ENCODE peak calls at places on chromosomes 13 and 19, in nine cellular contexts. Y, M, V, U, R, Q, L, N and W are unnamed samples.

GRCh38 chr19:46715620-46716012 is 1.3 kb downstream of the PRKD2 start:
- DNase-seq in R (no peak), V (no peak), Q (no peak), N (no peak), U (no peak), Y (no peak), M (no peak), L (no peak), W (no peak)

GRCh38 chr19:21751379-21751778 is 16.0 kb downstream of the ZNF100 start:
- DNase-seq in N (peak), V (no peak), R (no peak), Y (no peak), Q (no peak), U (no peak), M (peak), L (no peak), W (no peak)

GRCh38 chr19:50349277-50350057 is 16.0 kb downstream of the NAPSA start:
- DNase-seq in Y (no peak), Q (no peak), U (no peak), N (no peak), R (no peak), M (no peak), L (no peak), V (no peak), W (no peak)

GRCh38 chr19:46913852-46914430 is 53.1 kb downstream of the ARHGAP35 start:
- DNase-seq in Y (no peak), V (no peak), U (peak), N (peak), M (no peak), L (no peak), R (no peak), Q (no peak), W (no peak)

GRCh38 chr13:70310720-70311119 is 202.5 kb upstream of the KLHL1 start:
- DNase-seq in N (no peak), L (peak), V (no peak), U (peak), M (no peak), Y (peak), R (no peak), Q (no peak), W (no peak)

GRCh38 chr13:21121616-21122015 is 54.7 kb downstream of the SKA3 start:
- DNase-seq in Q (no peak), M (no peak), Y (no peak), N (peak), V (no peak), R (peak), L (no peak), U (no peak), W (no peak)

GRCh38 chr19:9467161-9467560 is 31.3 kb downstream of the ZNF560 start:
- DNase-seq in R (no peak), Y (no peak), Q (no peak), L (no peak), U (no peak), M (no peak), V (no peak), N (no peak), W (no peak)

GRCh38 chr19:42286349-42287016 is 15.4 kb upstream of the PRR19 start:
- DNase-seq in Y (peak), N (no peak), Q (no peak), R (peak), M (peak), V (no peak), L (no peak), U (no peak), W (no peak)

GRCh38 chr19:5011476-5012238 is 42.7 kb downstream of the KDM4B start:
- DNase-seq in U (no peak), R (no peak), N (no peak), L (no peak), M (no peak), Y (no peak), Q (no peak), V (no peak), W (no peak)

GRCh38 chr19:32651729-32652140 is 23.2 kb downstream of the ANKRD27 start:
- DNase-seq in Q (peak), R (no peak), V (no peak), L (peak), N (peak), U (no peak), Y (peak), M (peak), W (no peak)

GRCh38 chr19:44164327-44164672 is 600 bp upstream of the ZNF226 start:
- DNase-seq in M (no peak), R (no peak), U (no peak), L (no peak), Y (no peak), Q (no peak), N (no peak), V (no peak), W (no peak)

GRCh38 chr19:34269968-34270621 is 15.7 kb downstream of the GARRE1 start:
- DNase-seq in L (peak), R (peak), Y (no peak), M (peak), Q (peak), U (peak), V (peak), N (peak), W (peak)

GRCh38 chr13:23979361-23980159 is 82.3 kb upstream of the C1QTNF9B start:
- DNase-seq in R (peak), Y (peak), U (peak), N (peak), L (peak), Q (peak), V (peak), M (peak), W (peak)

GRCh38 chr19:14375055-14375581 is 6.1 kb upstream of the ADGRE5 start:
- DNase-seq in Q (peak), U (no peak), L (peak), N (no peak), M (no peak), Y (no peak), V (no peak), R (peak), W (peak)

GRCh38 chr13:44088911-44089851 is 209.5 kb downstream of the LACC1 start:
- DNase-seq in L (no peak), Q (no peak), R (no peak), V (no peak), Y (no peak), U (no peak), N (no peak), M (no peak), W (no peak)

GRCh38 chr13:100513987-100514670 is 74.5 kb downstream of the GGACT start:
- DNase-seq in R (no peak), M (peak), V (no peak), Y (no peak), L (no peak), U (no peak), Q (no peak), N (peak), W (no peak)

GRCh38 chr19:917323-918151 is at the start of gene KISS1R:
- DNase-seq in M (no peak), R (no peak), Y (peak), V (no peak), L (peak), Q (no peak), N (no peak), U (no peak), W (peak)

GRCh38 chr19:47686679-47687450 is 26.4 kb upstream of the EHD2 start:
- DNase-seq in N (no peak), U (no peak), M (no peak), Q (no peak), R (no peak), L (no peak), Y (no peak), V (no peak), W (no peak)

GRCh38 chr13:23433171-23434153 is at the start of gene SACS:
- DNase-seq in U (no peak), L (no peak), M (peak), N (peak), Q (no peak), V (no peak), R (no peak), Y (peak), W (no peak)

GRCh38 chr19:3849092-3849491 is 19.7 kb downstream of the ZFR2 start:
- DNase-seq in V (no peak), Q (no peak), L (peak), Y (peak), N (no peak), U (peak), M (no peak), R (no peak), W (no peak)

GRCh38 chr13:46687810-46688209 is 109.2 kb downstream of the ESD start:
- DNase-seq in Y (no peak), M (peak), U (peak), N (peak), L (no peak), R (no peak), V (no peak), Q (peak), W (no peak)

GRCh38 chr19:56294557-56294956 is 20.1 kb downstream of the ZSCAN5A start:
- DNase-seq in N (no peak), M (no peak), R (no peak), Q (no peak), V (no peak), L (no peak), Y (no peak), U (peak), W (no peak)

GRCh38 chr19:15869109-15869555 is 28.7 kb downstream of the CYP4F2 start:
- DNase-seq in L (peak), M (peak), R (no peak), N (peak), Y (peak), Q (no peak), V (peak), U (peak), W (no peak)

GRCh38 chr13:37225414-37226047 is 120.1 kb upstream of the CSNK1A1L start:
- DNase-seq in Q (no peak), Y (no peak), V (no peak), R (no peak), L (no peak), N (peak), U (peak), M (peak), W (no peak)

GRCh38 chr19:35153701-35154534 is 617 bp upstream of the FXYD5 start:
- DNase-seq in M (peak), U (no peak), Y (peak), V (no peak), R (no peak), Q (peak), N (peak), L (no peak), W (peak)

GRCh38 chr19:17052439-17052838 is 22.8 kb downstream of the HAUS8 start:
- DNase-seq in M (peak), Y (peak), U (peak), N (peak), R (no peak), Q (no peak), V (peak), L (peak), W (no peak)

GRCh38 chr19:3842948-3843347 is 25.9 kb downstream of the ZFR2 start:
- DNase-seq in L (no peak), M (no peak), Y (no peak), R (no peak), V (no peak), N (no peak), U (no peak), Q (no peak), W (no peak)

GRCh38 chr19:45999653-46000121 is 4.4 kb downstream of the CCDC61 start:
- DNase-seq in L (no peak), Q (no peak), Y (peak), V (no peak), N (no peak), R (no peak), U (peak), M (peak), W (peak)

GRCh38 chr19:50020481-50020880 is 4.7 kb downstream of the VRK3 start:
- DNase-seq in R (no peak), Y (no peak), M (no peak), U (no peak), Q (no peak), L (no peak), N (no peak), V (no peak), W (no peak)

GRCh38 chr13:35855531-35856019 is 275.6 kb downstream of the DCLK1 start:
- DNase-seq in V (no peak), Q (no peak), M (no peak), Y (peak), U (peak), N (no peak), R (peak), L (no peak), W (no peak)

GRCh38 chr19:33613601-33614000 is 8.2 kb upstream of the CHST8 start:
- DNase-seq in Q (no peak), L (no peak), R (peak), V (no peak), Y (no peak), U (no peak), N (no peak), M (no peak), W (no peak)

GRCh38 chr13:74629985-74630384 is 495.8 kb upstream of the KLF12 start:
- DNase-seq in U (no peak), V (no peak), Y (no peak), N (no peak), Q (no peak), R (no peak), M (peak), L (no peak), W (no peak)

GRCh38 chr13:60873116-60873515 is 476.1 kb downstream of the TDRD3 start:
- DNase-seq in R (no peak), U (no peak), V (no peak), M (no peak), Y (no peak), L (no peak), Q (no peak), N (no peak), W (no peak)

GRCh38 chr13:60869225-60869624 is 472.2 kb downstream of the TDRD3 start:
- DNase-seq in Y (no peak), R (no peak), U (no peak), M (no peak), N (no peak), Q (no peak), V (no peak), L (no peak), W (no peak)

DNA sequence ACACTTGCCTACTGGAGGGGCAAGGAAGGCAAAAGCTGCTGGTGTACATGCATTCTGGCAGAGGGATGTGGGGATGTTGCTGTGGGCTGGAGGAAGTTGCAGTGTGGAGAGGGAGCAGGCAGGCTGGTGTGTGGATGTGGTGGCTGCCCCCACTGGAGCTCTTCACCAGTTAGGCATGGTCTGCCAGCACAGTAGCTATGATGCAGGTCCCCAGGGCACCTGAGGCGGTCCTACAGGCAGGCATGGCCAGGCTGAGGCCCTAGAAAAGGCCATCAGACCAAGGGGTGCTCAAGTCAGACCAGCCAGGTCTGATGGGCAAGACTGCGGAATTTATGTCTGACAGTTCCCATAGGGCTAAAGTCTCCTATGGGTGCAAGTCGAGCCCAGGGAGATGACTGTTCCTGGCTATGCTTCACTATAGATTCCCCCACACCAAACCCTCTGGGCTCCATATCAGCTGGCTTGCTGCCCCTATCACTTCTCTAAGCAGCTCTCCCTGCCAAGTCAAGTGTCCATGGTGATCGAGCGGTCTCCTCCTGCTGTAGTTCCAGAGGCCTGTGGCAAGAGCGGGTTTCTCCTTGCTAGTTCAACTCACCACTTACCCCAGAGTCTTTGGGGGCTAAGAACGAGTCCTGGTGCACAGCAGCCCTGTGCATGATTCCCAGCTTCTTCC is 473.1 kb downstream of the TDRD3 start:
- DNase-seq in N (no peak), U (no peak), M (no peak), R (no peak), Q (no peak), Y (no peak), V (no peak), L (no peak), W (no peak)
- TF ChIP-seq CTCF in N (no peak), U (no peak), M (no peak), R (no peak), Q (no peak), Y (no peak), V (no peak), L (no peak), W (no peak)

GRCh38 chr19:18848860-18849661 is 17.3 kb downstream of the UPF1 start:
- DNase-seq in R (peak), Q (peak), N (peak), Y (peak), M (peak), V (peak), L (peak), U (no peak), W (peak)
- TF ChIP-seq CTCF in R (no peak), Q (no peak), N (no peak), Y (no peak), M (no peak), V (no peak), L (no peak), U (no peak), W (no peak)

DNA sequence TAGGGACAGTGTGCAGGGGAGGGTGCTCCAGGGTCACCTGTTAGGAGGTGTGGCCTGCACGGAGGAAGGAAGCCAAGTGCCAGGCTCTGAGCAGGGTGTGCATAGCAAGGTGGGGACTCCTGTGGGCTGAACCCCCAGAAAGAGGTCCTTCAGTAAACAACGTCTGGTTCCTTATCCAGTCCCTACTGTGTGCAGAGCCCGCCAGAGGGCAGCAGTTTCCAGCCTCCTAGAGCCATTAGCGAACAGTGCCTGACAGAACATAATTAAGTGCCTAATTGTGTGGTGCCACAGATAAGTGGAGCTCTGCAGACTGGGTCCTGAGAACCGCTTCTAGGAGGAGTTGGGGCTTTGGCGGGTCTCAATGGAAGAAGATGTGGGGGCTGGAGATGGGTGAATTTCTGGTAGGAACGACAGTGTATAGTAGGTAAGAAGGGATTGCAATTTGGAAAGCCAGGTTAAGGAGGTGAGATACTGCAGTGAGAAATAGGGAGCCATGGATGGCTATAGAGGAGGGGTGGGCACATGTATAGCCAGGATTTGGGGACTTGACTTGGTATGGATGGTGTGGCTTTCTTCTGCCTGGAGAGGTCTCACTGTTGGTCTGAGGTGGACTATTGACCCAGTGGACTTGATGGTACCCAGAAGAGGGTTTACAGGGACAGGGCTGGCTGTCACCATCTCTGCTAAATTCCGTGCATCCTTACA is 323.1 kb downstream of the ZNF536 start:
- DNase-seq in U (no peak), Q (no peak), N (no peak), V (no peak), Y (no peak), L (no peak), M (no peak), R (peak), W (no peak)
- TF ChIP-seq CTCF in U (no peak), Q (no peak), N (no peak), V (no peak), Y (peak), L (no peak), M (no peak), R (no peak), W (no peak)

GRCh38 chr19:49004964-49005614 is 11.4 kb downstream of the RUVBL2 start:
- DNase-seq in Y (no peak), L (no peak), R (no peak), Q (no peak), V (no peak), U (no peak), N (no peak), M (no peak), W (no peak)

GRCh38 chr19:48994035-48994386 is 324 bp downstream of the RUVBL2 start:
- DNase-seq in L (no peak), V (no peak), Y (no peak), R (peak), U (no peak), M (no peak), N (no peak), Q (no peak), W (no peak)

GRCh38 chr19:48997972-48998371 is 4.3 kb downstream of the RUVBL2 start:
- DNase-seq in U (peak), Q (no peak), N (peak), V (no peak), L (peak), Y (peak), R (no peak), M (peak), W (no peak)

GRCh38 chr19:49004133-49004532 is 10.4 kb downstream of the RUVBL2 start:
- DNase-seq in Q (no peak), R (no peak), Y (no peak), L (no peak), U (no peak), V (no peak), M (no peak), N (no peak), W (no peak)

DNA sequence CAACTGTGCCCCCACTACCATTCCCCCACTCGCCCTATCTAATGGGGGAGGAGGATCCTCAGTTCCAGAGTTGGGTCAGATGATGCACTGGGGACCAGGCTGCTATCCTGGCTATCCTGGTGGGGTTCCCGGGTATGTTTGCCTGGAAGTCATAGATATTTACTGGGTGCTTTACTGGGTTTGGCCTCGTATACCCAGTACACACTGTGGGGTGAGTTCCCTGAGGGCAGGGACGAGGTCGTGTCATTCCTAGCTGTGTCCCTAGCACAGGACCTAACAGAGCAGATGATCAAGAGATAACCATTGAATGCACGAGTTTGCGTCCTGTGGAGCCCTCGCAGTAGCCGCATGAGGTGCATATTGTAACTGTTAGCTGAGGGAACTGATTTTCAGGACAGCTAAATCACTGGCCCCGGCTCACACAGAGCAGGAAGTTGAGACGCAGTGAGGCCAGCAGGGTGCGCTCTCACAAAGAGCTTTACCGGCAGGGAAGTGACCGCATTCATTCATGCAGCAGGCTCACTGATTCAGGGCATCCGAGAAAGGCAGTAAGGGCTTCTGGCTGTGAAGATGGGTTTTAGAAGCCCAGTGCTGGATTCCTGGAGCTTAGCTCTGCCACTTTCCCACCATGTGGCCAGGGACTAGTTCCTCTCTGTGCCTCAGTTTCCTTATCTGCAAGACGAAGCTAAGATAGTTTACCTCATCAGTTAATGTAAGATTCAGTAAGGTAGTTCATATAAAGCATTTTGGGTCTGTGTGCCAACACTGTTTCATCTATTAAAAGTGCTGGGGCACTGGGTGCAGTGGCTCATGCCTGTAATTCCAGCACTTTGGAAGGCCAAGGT is 6.0 kb downstream of the RUVBL2 start:
- DNase-seq in L (peak), N (peak), U (peak), Q (no peak), V (no peak), R (no peak), Y (peak), M (peak), W (no peak)
- TF ChIP-seq CTCF in L (peak), N (peak), U (peak), Q (peak), V (peak), R (no peak), Y (peak), M (peak), W (peak)

DNA sequence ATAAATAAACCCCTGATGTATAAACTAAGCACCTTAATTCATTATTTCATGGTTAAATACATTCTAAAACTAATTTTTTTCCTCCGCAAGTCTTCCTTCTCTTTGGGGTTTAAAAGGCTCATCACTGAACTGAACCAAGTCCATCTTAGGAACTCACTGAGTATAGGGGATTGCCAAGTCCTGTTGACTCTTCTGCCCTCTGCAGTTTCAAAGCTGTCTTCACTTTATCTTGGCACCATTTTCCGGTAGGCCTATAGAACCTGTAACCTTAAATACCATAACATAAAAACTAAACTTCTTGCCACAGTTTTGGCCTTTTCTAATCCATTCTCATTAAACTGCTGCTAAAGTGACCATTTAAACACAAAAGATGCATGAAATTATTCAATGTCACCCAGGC is 66.5 kb upstream of the USPL1 start:
- DNase-seq in Q (no peak), U (peak), V (no peak), L (peak), N (peak), M (peak), Y (no peak), R (no peak), W (no peak)
- TF ChIP-seq CTCF in Q (no peak), U (peak), V (no peak), L (no peak), N (peak), M (peak), Y (peak), R (no peak), W (peak)

GRCh38 chr13:82847595-82847994 is 1034.7 kb downstream of the SLITRK1 start:
- DNase-seq in Q (no peak), L (no peak), U (no peak), V (no peak), M (no peak), Y (no peak), N (no peak), R (no peak), W (no peak)
- TF ChIP-seq CTCF in Q (no peak), L (no peak), U (no peak), V (no peak), M (no peak), Y (peak), N (no peak), R (no peak), W (no peak)